ENCODE peak calls at places on chromosomes 6 and 20, in eight cellular contexts. H, V, O, L, E, S, Z and P are unnamed samples. For H3K4me1, the result is how much of the 10 kb centered on the place peaks cover.

GRCh38 chr6:129136751-129137150 is 253.8 kb downstream of the LAMA2 start:
- DNase-seq in H (no peak), V (no peak), O (no peak), L (no peak), E (no peak), S (no peak), Z (no peak), P (no peak)

GRCh38 chr6:67766061-67766460 is 869.0 kb upstream of the ADGRB3 start:
- DNase-seq in H (no peak), V (no peak), O (no peak), L (no peak), E (no peak), S (no peak), Z (peak), P (no peak)

GRCh38 chr6:153058291-153058690 is 55.8 kb upstream of the MTRF1L start:
- DNase-seq in H (peak), V (no peak), O (no peak), L (no peak), E (no peak), S (no peak), Z (no peak), P (no peak)

GRCh38 chr6:27608916-27609883 is 136.3 kb upstream of the ZNF184 start:
- DNase-seq in H (no peak), V (no peak), O (no peak), L (no peak), E (no peak), S (no peak), Z (no peak), P (peak)

GRCh38 chr6:11007715-11008608 is 36.1 kb downstream of the ELOVL2 start:
- DNase-seq in H (peak), V (no peak), O (no peak), L (no peak), E (no peak), S (no peak), Z (no peak), P (no peak)

GRCh38 chr6:40860443-40860842 is 178.6 kb downstream of the UNC5CL start:
- DNase-seq in H (no peak), V (no peak), O (no peak), L (no peak), E (no peak), S (no peak), Z (no peak), P (no peak)

GRCh38 chr6:160348552-160349441 is 619 bp downstream of the SLC22A3 start:
- DNase-seq in H (no peak), V (no peak), O (peak), L (peak), E (no peak), S (peak), Z (no peak), P (peak)

GRCh38 chr20:23362392-23363256 is 642 bp downstream of the GZF1 start:
- DNase-seq in H (no peak), V (peak), O (no peak), L (peak), E (peak), S (peak), Z (peak), P (peak)

GRCh38 chr6:169545956-169546355 is 155.9 kb downstream of the WDR27 start:
- DNase-seq in H (no peak), V (no peak), O (no peak), L (no peak), E (no peak), S (no peak), Z (no peak), P (no peak)

GRCh38 chr6:122145741-122146240 is 253.7 kb upstream of the HSF2 start:
- DNase-seq in H (no peak), V (no peak), O (no peak), L (no peak), E (no peak), S (no peak), Z (no peak), P (no peak)

GRCh38 chr20:11140359-11140758 is 466.6 kb upstream of the JAG1 start:
- DNase-seq in H (peak), V (no peak), O (no peak), L (no peak), E (no peak), S (no peak), Z (no peak), P (no peak)

GRCh38 chr6:23013776-23014175 is 444.4 kb downstream of the HDGFL1 start:
- DNase-seq in H (no peak), V (no peak), O (no peak), L (no peak), E (no peak), S (no peak), Z (no peak), P (no peak)

GRCh38 chr6:132412656-132413500 is 11.6 kb upstream of the MOXD1 start:
- DNase-seq in H (peak), V (no peak), O (no peak), L (no peak), E (no peak), S (no peak), Z (no peak), P (no peak)

GRCh38 chr6:158808442-158808833 is 10.7 kb downstream of the EZR start:
- DNase-seq in H (no peak), V (no peak), O (no peak), L (no peak), E (no peak), S (no peak), Z (no peak), P (no peak)

GRCh38 chr6:659716-660581 is 3.0 kb upstream of the HUS1B start:
- DNase-seq in H (no peak), V (no peak), O (no peak), L (no peak), E (no peak), S (no peak), Z (no peak), P (no peak)

GRCh38 chr20:825710-826421 is 7.6 kb upstream of the FAM110A start:
- DNase-seq in H (no peak), V (no peak), O (no peak), L (no peak), E (no peak), S (peak), Z (no peak), P (no peak)

GRCh38 chr6:34745277-34746103 is 11.8 kb upstream of the SNRPC start:
- DNase-seq in H (no peak), V (no peak), O (no peak), L (peak), E (no peak), S (no peak), Z (no peak), P (peak)

GRCh38 chr6:131635384-131636340 is 1.4 kb upstream of the ENPP3 start:
- DNase-seq in H (no peak), V (no peak), O (no peak), L (no peak), E (no peak), S (no peak), Z (no peak), P (no peak)

GRCh38 chr20:24357169-24357568 is 112.3 kb upstream of the SYNDIG1 start:
- DNase-seq in H (no peak), V (no peak), O (no peak), L (no peak), E (no peak), S (no peak), Z (no peak), P (no peak)

GRCh38 chr6:21426841-21427490 is 166.6 kb upstream of the SOX4 start:
- DNase-seq in H (no peak), V (no peak), O (no peak), L (no peak), E (no peak), S (no peak), Z (no peak), P (no peak)

GRCh38 chr20:31845300-31845863 is at the start of gene FOXS1:
- DNase-seq in H (peak), V (peak), O (no peak), L (no peak), E (peak), S (no peak), Z (peak), P (no peak)

GRCh38 chr6:38099211-38099610 is 279.7 kb downstream of the ZFAND3 start:
- DNase-seq in H (no peak), V (no peak), O (no peak), L (no peak), E (no peak), S (no peak), Z (no peak), P (no peak)

GRCh38 chr20:35461620-35462019 is 6.2 kb downstream of the CEP250 start:
- DNase-seq in H (no peak), V (no peak), O (no peak), L (no peak), E (no peak), S (no peak), Z (no peak), P (no peak)

GRCh38 chr20:63235399-63235983 is at the start of gene BIRC7:
- DNase-seq in H (no peak), V (no peak), O (no peak), L (peak), E (no peak), S (peak), Z (no peak), P (no peak)

GRCh38 chr6:105374010-105374420 is 28.9 kb downstream of the PREP start:
- DNase-seq in H (peak), V (no peak), O (no peak), L (peak), E (no peak), S (no peak), Z (no peak), P (no peak)

GRCh38 chr20:61487346-61488022 is 235.4 kb downstream of the CDH4 start:
- DNase-seq in H (no peak), V (no peak), O (no peak), L (no peak), E (no peak), S (no peak), Z (no peak), P (no peak)

GRCh38 chr6:84688187-84688878 is 76.1 kb downstream of the TBX18 start:
- DNase-seq in H (no peak), V (no peak), O (no peak), L (no peak), E (no peak), S (no peak), Z (no peak), P (no peak)

GRCh38 chr20:63128956-63129355 is 87.0 kb downstream of the YTHDF1 start:
- DNase-seq in H (no peak), V (peak), O (no peak), L (peak), E (peak), S (peak), Z (no peak), P (no peak)

GRCh38 chr6:35474129-35474977 is 6.2 kb downstream of the RPL10A start:
- DNase-seq in H (no peak), V (no peak), O (peak), L (no peak), E (no peak), S (no peak), Z (no peak), P (no peak)

GRCh38 chr20:35947489-35947888 is 6.8 kb downstream of the SCAND1 start:
- DNase-seq in H (peak), V (no peak), O (no peak), L (no peak), E (no peak), S (no peak), Z (no peak), P (no peak)

GRCh38 chr20:10647471-10647870 is 26.3 kb downstream of the JAG1 start:
- DNase-seq in H (no peak), V (no peak), O (no peak), L (no peak), E (no peak), S (no peak), Z (no peak), P (no peak)

GRCh38 chr20:23448167-23448566 is 4.5 kb downstream of the CST11 start:
- DNase-seq in H (no peak), V (no peak), O (no peak), L (no peak), E (no peak), S (no peak), Z (no peak), P (no peak)

GRCh38 chr6:14709900-14710299 is 536.0 kb upstream of the JARID2 start:
- DNase-seq in H (no peak), V (no peak), O (no peak), L (no peak), E (no peak), S (no peak), Z (no peak), P (no peak)

GRCh38 chr20:34302312-34302722 is 838 bp downstream of the AHCY start:
- DNase-seq in H (no peak), V (no peak), O (no peak), L (no peak), E (no peak), S (no peak), Z (no peak), P (no peak)

GRCh38 chr20:46688151-46689081 is 828 bp downstream of the TP53RK start:
- DNase-seq in H (no peak), V (no peak), O (no peak), L (no peak), E (no peak), S (no peak), Z (no peak), P (no peak)

GRCh38 chr6:119285908-119286625 is 63.5 kb downstream of the MAN1A1 start:
- DNase-seq in H (no peak), V (no peak), O (no peak), L (no peak), E (no peak), S (no peak), Z (no peak), P (no peak)

GRCh38 chr6:145206247-145206907 is 528.9 kb downstream of the EPM2A start:
- DNase-seq in H (no peak), V (no peak), O (no peak), L (no peak), E (no peak), S (no peak), Z (no peak), P (no peak)

GRCh38 chr6:140071601-140072062 is 697.2 kb upstream of the CITED2 start:
- DNase-seq in H (no peak), V (no peak), O (no peak), L (no peak), E (no peak), S (no peak), Z (no peak), P (no peak)

GRCh38 chr6:5846889-5847288 is 159.8 kb downstream of the NRN1 start:
- DNase-seq in H (no peak), V (no peak), O (no peak), L (no peak), E (no peak), S (no peak), Z (no peak), P (no peak)
- H3K4me1 ChIP-seq in H (under half), V (under half), O (under half), L (under half), E (under half), S (under half), Z (under half), P (under half)

GRCh38 chr20:48373555-48373934 is 454.3 kb downstream of the PREX1 start:
- DNase-seq in H (no peak), V (no peak), O (no peak), L (no peak), E (no peak), S (no peak), Z (no peak), P (no peak)
- H3K4me1 ChIP-seq in H (under half), V (under half), O (under half), L (under half), E (under half), S (under half), Z (under half), P (under half)

GRCh38 chr20:49701916-49702315 is 11.8 kb downstream of the B4GALT5 start:
- DNase-seq in H (no peak), V (no peak), O (no peak), L (no peak), E (no peak), S (no peak), Z (no peak), P (no peak)

GRCh38 chr20:49705358-49705757 is 8.3 kb downstream of the B4GALT5 start:
- DNase-seq in H (no peak), V (no peak), O (no peak), L (no peak), E (no peak), S (no peak), Z (no peak), P (no peak)

GRCh38 chr20:49706548-49707517 is 6.8 kb downstream of the B4GALT5 start:
- DNase-seq in H (no peak), V (no peak), O (no peak), L (no peak), E (no peak), S (no peak), Z (no peak), P (no peak)

GRCh38 chr20:49701313-49701731 is 12.4 kb downstream of the B4GALT5 start:
- DNase-seq in H (no peak), V (no peak), O (no peak), L (no peak), E (no peak), S (no peak), Z (no peak), P (no peak)

DNA sequence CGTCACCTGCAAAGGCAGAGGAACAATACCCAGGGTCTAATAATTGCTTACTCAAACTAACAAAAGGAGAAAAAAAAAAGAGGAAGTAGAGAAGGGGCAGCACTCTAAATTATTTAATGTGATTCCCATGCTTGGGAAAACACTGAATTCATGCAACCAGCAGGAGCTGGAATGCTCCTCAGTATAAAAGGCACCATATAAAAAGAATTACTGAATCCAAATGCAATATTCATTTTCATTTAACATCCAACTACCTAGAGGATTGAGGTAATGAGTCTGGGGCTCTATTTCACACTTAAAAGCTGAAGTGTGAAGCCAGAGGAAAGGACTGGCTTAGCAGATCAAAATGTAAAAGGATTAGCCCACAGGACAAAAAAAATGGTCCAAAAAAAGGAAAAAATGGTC is 8.7 kb downstream of the B4GALT5 start:
- DNase-seq in H (no peak), V (no peak), O (no peak), L (no peak), E (no peak), S (no peak), Z (no peak), P (no peak)
- H3K4me1 ChIP-seq in H (under half), V (half or more), O (half or more), L (half or more), E (half or more), S (half or more), Z (half or more), P (half or more)

GRCh38 chr20:44600301-44600700 is 17.9 kb downstream of the PKIG start:
- DNase-seq in H (no peak), V (no peak), O (no peak), L (no peak), E (no peak), S (no peak), Z (no peak), P (no peak)

GRCh38 chr20:44599715-44600114 is 17.3 kb downstream of the PKIG start:
- DNase-seq in H (no peak), V (no peak), O (no peak), L (no peak), E (no peak), S (no peak), Z (no peak), P (no peak)

GRCh38 chr20:44601801-44602204 is 19.4 kb downstream of the PKIG start:
- DNase-seq in H (no peak), V (peak), O (no peak), L (no peak), E (peak), S (no peak), Z (peak), P (no peak)

GRCh38 chr20:44598413-44599290 is 16.3 kb downstream of the PKIG start:
- DNase-seq in H (no peak), V (peak), O (no peak), L (no peak), E (peak), S (no peak), Z (peak), P (no peak)

DNA sequence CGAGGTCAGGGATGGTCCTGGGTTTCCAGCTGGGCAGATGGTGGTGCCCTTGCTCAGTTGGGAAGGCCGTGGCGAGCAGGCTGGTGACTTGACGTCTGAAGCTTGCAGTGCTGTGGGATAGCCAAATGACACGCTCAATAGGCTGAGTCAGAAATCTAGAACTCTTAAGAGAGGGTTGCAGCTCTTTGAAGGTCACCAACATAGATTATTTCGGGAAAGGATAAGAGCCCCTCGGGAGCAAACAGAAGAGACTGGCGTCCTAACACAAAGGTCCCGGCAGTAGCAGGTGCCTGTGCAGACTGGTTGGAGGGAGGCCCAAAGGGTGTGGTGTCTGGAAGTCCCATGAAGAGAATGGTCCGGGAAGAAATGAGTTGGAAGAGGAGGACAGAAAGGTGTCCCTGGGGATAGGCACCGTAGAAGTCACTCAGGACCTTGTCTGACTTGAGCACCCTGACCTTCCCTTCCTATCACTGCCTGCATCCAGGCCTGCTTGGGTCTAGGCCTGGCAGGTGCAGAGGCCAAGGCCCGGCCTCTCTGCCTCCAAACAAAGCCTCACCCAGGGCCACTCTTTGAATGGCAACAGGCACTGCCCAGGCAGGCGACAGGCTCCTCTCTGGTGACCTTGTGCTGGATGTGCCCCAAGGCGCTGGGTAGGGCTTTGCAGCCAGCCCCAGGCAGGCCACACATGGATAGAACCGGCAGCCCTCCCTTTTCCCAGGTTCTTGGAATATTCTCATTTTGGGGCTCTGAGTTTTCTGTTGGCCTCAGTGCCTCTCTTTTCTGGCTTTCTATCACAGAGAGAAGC is 18.6 kb downstream of the PKIG start:
- DNase-seq in H (no peak), V (peak), O (no peak), L (no peak), E (peak), S (no peak), Z (peak), P (no peak)
- H3K4me1 ChIP-seq in H (under half), V (half or more), O (half or more), L (half or more), E (half or more), S (half or more), Z (half or more), P (under half)

GRCh38 chr20:53580376-53581111 is 13.1 kb downstream of the ZNF217 start:
- DNase-seq in H (no peak), V (no peak), O (no peak), L (no peak), E (no peak), S (no peak), Z (no peak), P (no peak)
- H3K4me1 ChIP-seq in H (under half), V (half or more), O (half or more), L (half or more), E (half or more), S (under half), Z (half or more), P (half or more)

DNA sequence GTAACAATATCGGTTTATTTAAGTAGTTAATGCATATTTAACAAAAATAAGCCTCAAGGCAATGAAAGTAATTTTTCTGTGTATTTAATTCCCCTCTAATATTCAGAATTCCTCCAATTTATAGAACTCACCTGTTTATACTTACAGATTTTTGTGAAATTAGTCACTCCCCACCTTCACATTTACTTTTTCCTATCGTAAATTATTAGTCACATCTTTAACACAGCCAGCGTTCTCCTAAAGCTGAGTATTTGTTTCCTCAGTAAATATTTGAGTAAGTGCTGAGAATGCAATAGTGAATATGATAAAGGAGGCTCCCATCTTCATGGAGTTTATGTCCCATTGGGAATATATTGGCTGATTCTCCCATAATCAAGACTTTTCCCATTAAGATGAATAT is 88.0 kb downstream of the SYCP2 start:
- DNase-seq in H (no peak), V (no peak), O (no peak), L (no peak), E (no peak), S (no peak), Z (no peak), P (no peak)
- H3K4me1 ChIP-seq in H (under half), V (under half), O (under half), L (under half), E (under half), S (under half), Z (under half), P (under half)

DNA sequence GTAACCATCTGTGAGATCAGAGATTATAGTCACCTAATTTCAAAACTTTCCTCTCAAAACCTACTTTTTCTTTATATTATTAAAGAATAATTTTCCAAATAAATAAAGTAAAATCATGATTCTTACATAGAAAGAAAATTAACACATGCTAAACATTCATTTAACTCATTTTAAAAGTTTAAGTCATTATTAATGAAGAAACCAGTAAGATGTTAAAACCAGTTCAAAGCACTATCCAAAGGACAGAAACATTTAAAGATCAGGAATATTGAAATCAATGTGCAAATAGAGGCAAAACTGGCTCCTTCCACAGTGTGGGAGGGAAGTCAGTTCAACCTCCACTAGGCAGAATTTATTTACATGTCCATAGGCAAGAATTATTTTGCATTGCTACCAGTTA is 147.0 kb downstream of the KHDC1L start:
- DNase-seq in H (no peak), V (no peak), O (no peak), L (no peak), E (no peak), S (no peak), Z (no peak), P (no peak)
- H3K4me1 ChIP-seq in H (under half), V (under half), O (under half), L (under half), E (under half), S (under half), Z (under half), P (under half)